ENCODE peak calls at places on chromosome 18, in seven cellular contexts. One of them, this sample, is unnamed.

GRCh38 chr18:9714832-9715343 is 6.8 kb downstream of the RAB31 start:
- DNase-seq in progenitor cell of endocrine pancreas: no peak
- DNase-seq in fibroblast of lung: no peak
- DNase-seq in transverse colon: no peak
- DNase-seq in mammary epithelial cell: no peak
- DNase-seq in AG10803: no peak
- DNase-seq in BJ: no peak
- DNase-seq in this sample: no peak

GRCh38 chr18:73365018-73365417 is 497.2 kb upstream of the NETO1 start:
- DNase-seq in progenitor cell of endocrine pancreas: no peak
- DNase-seq in fibroblast of lung: peak
- DNase-seq in transverse colon: no peak
- DNase-seq in mammary epithelial cell: no peak
- DNase-seq in AG10803: peak
- DNase-seq in BJ: no peak
- DNase-seq in this sample: no peak

GRCh38 chr18:12287684-12288405 is 20.2 kb upstream of the TUBB6 start:
- DNase-seq in progenitor cell of endocrine pancreas: no peak
- DNase-seq in fibroblast of lung: peak
- DNase-seq in transverse colon: peak
- DNase-seq in mammary epithelial cell: peak
- DNase-seq in AG10803: peak
- DNase-seq in BJ: peak
- DNase-seq in this sample: peak

GRCh38 chr18:56327171-56327885 is 311.1 kb downstream of the TXNL1 start:
- DNase-seq in progenitor cell of endocrine pancreas: no peak
- DNase-seq in fibroblast of lung: peak
- DNase-seq in transverse colon: no peak
- DNase-seq in mammary epithelial cell: no peak
- DNase-seq in AG10803: peak
- DNase-seq in BJ: peak
- DNase-seq in this sample: no peak

GRCh38 chr18:45637546-45638327 is 22.5 kb downstream of the SLC14A2 start:
- DNase-seq in progenitor cell of endocrine pancreas: no peak
- DNase-seq in fibroblast of lung: peak
- DNase-seq in transverse colon: no peak
- DNase-seq in mammary epithelial cell: no peak
- DNase-seq in AG10803: peak
- DNase-seq in BJ: no peak
- DNase-seq in this sample: no peak

GRCh38 chr18:73040247-73040646 is 172.5 kb upstream of the NETO1 start:
- DNase-seq in progenitor cell of endocrine pancreas: no peak
- DNase-seq in fibroblast of lung: no peak
- DNase-seq in transverse colon: no peak
- DNase-seq in mammary epithelial cell: no peak
- DNase-seq in AG10803: no peak
- DNase-seq in BJ: no peak
- DNase-seq in this sample: no peak

GRCh38 chr18:43486462-43486861 is 209.2 kb upstream of the SYT4 start:
- DNase-seq in progenitor cell of endocrine pancreas: no peak
- DNase-seq in fibroblast of lung: no peak
- DNase-seq in transverse colon: no peak
- DNase-seq in mammary epithelial cell: peak
- DNase-seq in AG10803: no peak
- DNase-seq in BJ: no peak
- DNase-seq in this sample: no peak

GRCh38 chr18:75216212-75216925 is 5.8 kb downstream of the TSHZ1 start:
- DNase-seq in progenitor cell of endocrine pancreas: no peak
- DNase-seq in fibroblast of lung: no peak
- DNase-seq in transverse colon: no peak
- DNase-seq in mammary epithelial cell: no peak
- DNase-seq in AG10803: no peak
- DNase-seq in BJ: no peak
- DNase-seq in this sample: no peak

GRCh38 chr18:55252946-55253345 is 293.7 kb upstream of the CCDC68 start:
- DNase-seq in progenitor cell of endocrine pancreas: no peak
- DNase-seq in fibroblast of lung: no peak
- DNase-seq in transverse colon: no peak
- DNase-seq in mammary epithelial cell: no peak
- DNase-seq in AG10803: peak
- DNase-seq in BJ: no peak
- DNase-seq in this sample: no peak

GRCh38 chr18:76980663-76981387 is 151.8 kb downstream of the MBP start:
- DNase-seq in progenitor cell of endocrine pancreas: no peak
- DNase-seq in fibroblast of lung: no peak
- DNase-seq in transverse colon: no peak
- DNase-seq in mammary epithelial cell: no peak
- DNase-seq in AG10803: no peak
- DNase-seq in BJ: no peak
- DNase-seq in this sample: no peak

GRCh38 chr18:23151414-23152099 is 16.3 kb downstream of the CABLES1 start:
- DNase-seq in progenitor cell of endocrine pancreas: no peak
- DNase-seq in fibroblast of lung: no peak
- DNase-seq in transverse colon: no peak
- DNase-seq in mammary epithelial cell: no peak
- DNase-seq in AG10803: no peak
- DNase-seq in BJ: no peak
- DNase-seq in this sample: no peak

GRCh38 chr18:54069729-54070128 is 154.7 kb downstream of the MBD2 start:
- DNase-seq in progenitor cell of endocrine pancreas: no peak
- DNase-seq in fibroblast of lung: no peak
- DNase-seq in transverse colon: no peak
- DNase-seq in mammary epithelial cell: no peak
- DNase-seq in AG10803: no peak
- DNase-seq in BJ: no peak
- DNase-seq in this sample: no peak

GRCh38 chr18:77967071-77967470 is 717.4 kb downstream of the GALR1 start:
- DNase-seq in progenitor cell of endocrine pancreas: no peak
- DNase-seq in fibroblast of lung: no peak
- DNase-seq in transverse colon: no peak
- DNase-seq in mammary epithelial cell: no peak
- DNase-seq in AG10803: no peak
- DNase-seq in BJ: no peak
- DNase-seq in this sample: no peak

GRCh38 chr18:65429601-65430000 is 321.2 kb upstream of the CDH7 start:
- DNase-seq in progenitor cell of endocrine pancreas: no peak
- DNase-seq in fibroblast of lung: no peak
- DNase-seq in transverse colon: no peak
- DNase-seq in mammary epithelial cell: no peak
- DNase-seq in AG10803: no peak
- DNase-seq in BJ: no peak
- DNase-seq in this sample: no peak

GRCh38 chr18:50610349-50610748 is 50.5 kb downstream of the MAPK4 start:
- DNase-seq in progenitor cell of endocrine pancreas: no peak
- DNase-seq in fibroblast of lung: no peak
- DNase-seq in transverse colon: no peak
- DNase-seq in mammary epithelial cell: no peak
- DNase-seq in AG10803: no peak
- DNase-seq in BJ: no peak
- DNase-seq in this sample: no peak

GRCh38 chr18:75875559-75875958 is 448.1 kb upstream of the SMIM21 start:
- DNase-seq in progenitor cell of endocrine pancreas: no peak
- DNase-seq in fibroblast of lung: no peak
- DNase-seq in transverse colon: no peak
- DNase-seq in mammary epithelial cell: no peak
- DNase-seq in AG10803: no peak
- DNase-seq in BJ: no peak
- DNase-seq in this sample: no peak

GRCh38 chr18:33062834-33063364 is 290.1 kb upstream of the KLHL14 start:
- DNase-seq in progenitor cell of endocrine pancreas: no peak
- DNase-seq in fibroblast of lung: no peak
- DNase-seq in transverse colon: no peak
- DNase-seq in mammary epithelial cell: no peak
- DNase-seq in AG10803: no peak
- DNase-seq in BJ: no peak
- DNase-seq in this sample: no peak

GRCh38 chr18:13500227-13500865 is 226.0 kb downstream of the FAM210A start:
- DNase-seq in progenitor cell of endocrine pancreas: no peak
- DNase-seq in fibroblast of lung: peak
- DNase-seq in transverse colon: no peak
- DNase-seq in mammary epithelial cell: peak
- DNase-seq in AG10803: peak
- DNase-seq in BJ: peak
- DNase-seq in this sample: no peak

GRCh38 chr18:28176933-28177827 is at the start of gene CDH2:
- DNase-seq in progenitor cell of endocrine pancreas: peak
- DNase-seq in fibroblast of lung: peak
- DNase-seq in transverse colon: no peak
- DNase-seq in mammary epithelial cell: peak
- DNase-seq in AG10803: peak
- DNase-seq in BJ: no peak
- DNase-seq in this sample: no peak

GRCh38 chr18:36471393-36471792 is 173.9 kb downstream of the FHOD3 start:
- DNase-seq in progenitor cell of endocrine pancreas: no peak
- DNase-seq in fibroblast of lung: no peak
- DNase-seq in transverse colon: no peak
- DNase-seq in mammary epithelial cell: peak
- DNase-seq in AG10803: no peak
- DNase-seq in BJ: no peak
- DNase-seq in this sample: no peak

DNA sequence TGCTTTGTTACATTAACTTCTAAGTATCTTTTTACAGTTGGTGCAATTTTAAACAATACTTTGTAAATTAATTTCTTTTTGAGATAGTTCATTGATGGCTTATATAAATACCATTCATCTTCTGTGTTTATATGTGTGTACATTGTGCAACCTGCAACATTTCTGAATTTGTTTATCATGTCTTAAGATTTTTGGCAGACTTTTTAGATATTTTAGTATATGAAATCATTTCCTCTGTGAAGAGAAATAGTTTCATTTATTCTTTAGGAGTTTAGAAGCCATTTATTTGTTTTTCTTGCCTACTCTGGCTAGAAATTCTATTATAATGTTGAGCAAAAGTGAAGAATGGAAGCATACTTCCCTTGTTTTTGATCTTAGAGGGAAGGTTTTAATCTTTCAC is 337.8 kb upstream of the DSEL start:
- DNase-seq in progenitor cell of endocrine pancreas: no peak
- DNase-seq in fibroblast of lung: no peak
- DNase-seq in transverse colon: no peak
- DNase-seq in mammary epithelial cell: no peak
- DNase-seq in AG10803: peak
- DNase-seq in BJ: no peak
- DNase-seq in this sample: no peak
- TF ChIP-seq CTCF in progenitor cell of endocrine pancreas: no peak
- TF ChIP-seq CTCF in fibroblast of lung: no peak
- TF ChIP-seq CTCF in transverse colon: no peak
- TF ChIP-seq CTCF in mammary epithelial cell: no peak
- TF ChIP-seq CTCF in AG10803: no peak
- TF ChIP-seq CTCF in BJ: no peak
- TF ChIP-seq CTCF in this sample: no peak

GRCh38 chr18:21196426-21196825 is 45.6 kb upstream of the GREB1L start:
- DNase-seq in progenitor cell of endocrine pancreas: no peak
- DNase-seq in fibroblast of lung: no peak
- DNase-seq in transverse colon: no peak
- DNase-seq in mammary epithelial cell: no peak
- DNase-seq in AG10803: no peak
- DNase-seq in BJ: no peak
- DNase-seq in this sample: no peak

GRCh38 chr18:21192308-21192624 is 49.8 kb upstream of the GREB1L start:
- DNase-seq in progenitor cell of endocrine pancreas: no peak
- DNase-seq in fibroblast of lung: no peak
- DNase-seq in transverse colon: no peak
- DNase-seq in mammary epithelial cell: no peak
- DNase-seq in AG10803: no peak
- DNase-seq in BJ: no peak
- DNase-seq in this sample: no peak

GRCh38 chr18:21187886-21188285 is 54.1 kb upstream of the GREB1L start:
- DNase-seq in progenitor cell of endocrine pancreas: no peak
- DNase-seq in fibroblast of lung: no peak
- DNase-seq in transverse colon: no peak
- DNase-seq in mammary epithelial cell: no peak
- DNase-seq in AG10803: no peak
- DNase-seq in BJ: no peak
- DNase-seq in this sample: no peak

GRCh38 chr18:21194871-21195771 is 46.9 kb upstream of the GREB1L start:
- DNase-seq in progenitor cell of endocrine pancreas: no peak
- DNase-seq in fibroblast of lung: peak
- DNase-seq in transverse colon: no peak
- DNase-seq in mammary epithelial cell: peak
- DNase-seq in AG10803: peak
- DNase-seq in BJ: no peak
- DNase-seq in this sample: no peak

GRCh38 chr18:21191596-21192307 is 50.3 kb upstream of the GREB1L start:
- DNase-seq in progenitor cell of endocrine pancreas: peak
- DNase-seq in fibroblast of lung: peak
- DNase-seq in transverse colon: peak
- DNase-seq in mammary epithelial cell: peak
- DNase-seq in AG10803: peak
- DNase-seq in BJ: no peak
- DNase-seq in this sample: peak
- TF ChIP-seq CTCF in progenitor cell of endocrine pancreas: peak
- TF ChIP-seq CTCF in fibroblast of lung: peak
- TF ChIP-seq CTCF in transverse colon: no peak
- TF ChIP-seq CTCF in mammary epithelial cell: peak
- TF ChIP-seq CTCF in AG10803: peak
- TF ChIP-seq CTCF in BJ: peak
- TF ChIP-seq CTCF in this sample: peak

GRCh38 chr18:42471886-42472285 is 516.9 kb downstream of the PIK3C3 start:
- DNase-seq in progenitor cell of endocrine pancreas: no peak
- DNase-seq in fibroblast of lung: no peak
- DNase-seq in transverse colon: no peak
- DNase-seq in mammary epithelial cell: no peak
- DNase-seq in AG10803: no peak
- DNase-seq in BJ: no peak
- DNase-seq in this sample: no peak
- TF ChIP-seq CTCF in progenitor cell of endocrine pancreas: no peak
- TF ChIP-seq CTCF in fibroblast of lung: no peak
- TF ChIP-seq CTCF in transverse colon: no peak
- TF ChIP-seq CTCF in mammary epithelial cell: no peak
- TF ChIP-seq CTCF in AG10803: no peak
- TF ChIP-seq CTCF in BJ: no peak
- TF ChIP-seq CTCF in this sample: no peak

DNA sequence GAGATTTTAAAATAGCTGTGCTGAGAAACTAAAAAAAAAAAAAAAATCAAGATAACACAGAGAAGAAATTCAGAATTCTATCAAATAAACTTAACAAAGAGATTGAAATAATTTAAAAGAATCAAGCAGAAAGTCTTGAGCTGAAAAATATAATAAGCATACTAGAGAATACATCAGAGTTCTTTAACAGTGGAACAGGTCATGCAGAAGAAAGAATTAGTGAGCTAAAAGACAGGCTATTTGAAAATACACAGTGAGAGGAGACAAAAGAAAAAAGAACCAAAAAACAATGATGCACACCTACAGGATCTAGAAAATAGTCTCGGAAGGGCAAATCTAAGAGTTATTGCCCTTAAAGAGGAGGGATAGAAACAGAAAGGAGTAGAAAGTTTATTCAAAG is 548.1 kb downstream of the ADCYAP1 start:
- DNase-seq in progenitor cell of endocrine pancreas: no peak
- DNase-seq in fibroblast of lung: no peak
- DNase-seq in transverse colon: no peak
- DNase-seq in mammary epithelial cell: no peak
- DNase-seq in AG10803: no peak
- DNase-seq in BJ: no peak
- DNase-seq in this sample: no peak
- TF ChIP-seq CTCF in progenitor cell of endocrine pancreas: no peak
- TF ChIP-seq CTCF in fibroblast of lung: no peak
- TF ChIP-seq CTCF in transverse colon: no peak
- TF ChIP-seq CTCF in mammary epithelial cell: no peak
- TF ChIP-seq CTCF in AG10803: no peak
- TF ChIP-seq CTCF in BJ: no peak
- TF ChIP-seq CTCF in this sample: no peak